ENCODE peak calls at places on chromosomes 4 and X, in five cellular contexts. G is iris pigment epithelial cell, B is spleen, O is body of pancreas, C is HFF-Myc. D is an unnamed sample.

GRCh38 chr4:38788327-38788726 is 5.5 kb upstream of the TLR10 start:
- DNase-seq in C (no peak), G (peak), O (no peak), B (no peak), D (no peak)

GRCh38 chrX:23803931-23804381 is 21.0 kb downstream of the SAT1 start:
- DNase-seq in G (peak), C (no peak), B (no peak), O (peak), D (no peak)

GRCh38 chr4:185840201-185840600 is 28.2 kb upstream of the SORBS2 start:
- DNase-seq in B (no peak), C (no peak), G (peak), O (no peak), D (no peak)

GRCh38 chr4:176845636-176846035 is 52.9 kb upstream of the VEGFC start:
- DNase-seq in C (no peak), G (no peak), O (no peak), B (no peak), D (no peak)

GRCh38 chr4:7824218-7824617 is 115.4 kb downstream of the AFAP1 start:
- DNase-seq in B (no peak), O (no peak), C (no peak), G (peak), D (no peak)

GRCh38 chrX:4572652-4573051 is 859.2 kb upstream of the PRKX start:
- DNase-seq in B (no peak), C (no peak), O (no peak), G (no peak), D (no peak)

GRCh38 chr4:90889171-90889570 is 762.0 kb downstream of the CCSER1 start:
- DNase-seq in O (no peak), C (no peak), G (peak), B (no peak), D (no peak)

GRCh38 chr4:114780205-114780604 is 181.6 kb downstream of the UGT8 start:
- DNase-seq in O (peak), B (no peak), G (peak), C (no peak), D (peak)

GRCh38 chrX:63128509-63128908 is 222.6 kb downstream of the SPIN4 start:
- DNase-seq in O (no peak), B (no peak), C (no peak), G (peak), D (peak)

GRCh38 chr4:7719354-7720174 is 220.1 kb downstream of the AFAP1 start:
- DNase-seq in B (no peak), G (peak), O (peak), C (no peak), D (no peak)

GRCh38 chr4:106347167-106347566 is 21.4 kb downstream of the GIMD1 start:
- DNase-seq in B (no peak), O (no peak), C (no peak), G (no peak), D (no peak)

GRCh38 chrX:68997911-68998310 is 167.3 kb downstream of the PJA1 start:
- DNase-seq in O (peak), G (peak), C (no peak), B (no peak), D (no peak)

GRCh38 chr4:40719008-40719623 is 30.6 kb upstream of the NSUN7 start:
- DNase-seq in G (peak), O (peak), C (no peak), B (no peak), D (peak)

GRCh38 chr4:82217986-82218715 is 155.6 kb downstream of the HNRNPD start:
- DNase-seq in G (peak), B (no peak), O (no peak), C (no peak), D (peak)

GRCh38 chr4:5357863-5358262 is 306.6 kb downstream of the STK32B start:
- DNase-seq in O (no peak), G (no peak), B (no peak), C (no peak), D (no peak)

GRCh38 chr4:182808673-182809416 is 108.3 kb downstream of the DCTD start:
- DNase-seq in G (peak), O (no peak), B (no peak), C (no peak), D (peak)

GRCh38 chrX:16826207-16826606 is 39.9 kb downstream of the TXLNG start:
- DNase-seq in O (no peak), C (no peak), B (no peak), G (peak), D (peak)

GRCh38 chrX:84363674-84364073 is 138.6 kb downstream of the HDX start:
- DNase-seq in G (peak), O (no peak), C (no peak), B (no peak), D (peak)

GRCh38 chrX:107686792-107687191 is 58.5 kb downstream of the PRPS1 start:
- DNase-seq in G (peak), O (no peak), C (no peak), B (no peak), D (no peak)

GRCh38 chrX:20513185-20513584 is 246.5 kb upstream of the RPS6KA3 start:
- DNase-seq in C (no peak), G (no peak), O (no peak), B (no peak), D (no peak)

GRCh38 chrX:81195712-81196111 is 6.0 kb downstream of the HMGN5 start:
- DNase-seq in C (peak), G (peak), B (no peak), O (peak), D (peak)

GRCh38 chrX:99184153-99184552 is 1225.9 kb downstream of the PCDH19 start:
- DNase-seq in C (no peak), B (no peak), O (peak), G (no peak), D (no peak)

GRCh38 chr4:42703776-42704175 is 46.9 kb upstream of the ATP8A1 start:
- DNase-seq in C (no peak), G (no peak), B (no peak), O (peak), D (no peak)

GRCh38 chr4:53586121-53586816 is 5.0 kb downstream of the LNX1 start:
- DNase-seq in O (no peak), B (no peak), C (peak), G (peak), D (no peak)

GRCh38 chrX:119880552-119881437 is 9.2 kb downstream of the NDUFA1 start:
- DNase-seq in B (no peak), G (peak), O (peak), C (peak), D (peak)

GRCh38 chrX:156004256-156004655 is 6.8 kb downstream of the IL9R start:
- DNase-seq in O (no peak), G (no peak), B (no peak), C (no peak), D (no peak)

GRCh38 chr4:85474818-85475630 is at the start of gene ARHGAP24:
- DNase-seq in C (peak), G (peak), O (peak), B (peak), D (peak)

GRCh38 chrX:8030361-8030760 is 103.1 kb upstream of the PNPLA4 start:
- DNase-seq in C (no peak), O (no peak), G (no peak), B (no peak), D (no peak)

GRCh38 chrX:130295519-130296314 is 27.0 kb upstream of the ZNF280C start:
- DNase-seq in O (no peak), B (no peak), G (peak), C (no peak), D (no peak)

GRCh38 chr4:73836373-73837269 is at the start of gene CXCL6:
- DNase-seq in O (no peak), G (peak), B (peak), C (no peak), D (no peak)

GRCh38 chr4:174256277-174256713 is 27.2 kb downstream of the FBXO8 start:
- DNase-seq in B (no peak), G (peak), O (no peak), C (no peak), D (no peak)

GRCh38 chr4:131054489-131055019 is 1958.6 kb downstream of the C4orf33 start:
- DNase-seq in C (no peak), G (no peak), B (no peak), O (no peak), D (no peak)

GRCh38 chrX:101550825-101551767 is 749 bp downstream of the ARMCX1 start:
- DNase-seq in G (peak), O (peak), C (no peak), B (no peak), D (no peak)

GRCh38 chr4:68299492-68300457 is 50.1 kb downstream of the YTHDC1 start:
- DNase-seq in O (no peak), G (no peak), B (no peak), C (no peak), D (no peak)

GRCh38 chr4:39106011-39106410 is 44.0 kb downstream of the KLHL5 start:
- DNase-seq in B (no peak), O (no peak), G (no peak), C (no peak), D (no peak)

GRCh38 chrX:96693407-96693806 is 8.8 kb downstream of the DIAPH2 start:
- DNase-seq in C (no peak), O (no peak), B (no peak), G (no peak), D (no peak)

GRCh38 chr4:13543648-13544555 is at the start of gene NKX3-2:
- DNase-seq in G (no peak), O (no peak), B (peak), C (no peak), D (no peak)

D was measured in MM.1S.